ENCODE peak calls at places on chromosomes 7 and 10, in eight cellular contexts. M is fibroblast of pulmonary artery, B is retinal pigment epithelial cell, Z is coronary artery, D is RWPE2, A is AG09309, J is testis, I is Panc1. Q is an unnamed sample.

GRCh38 chr10:111057006-111057405 is 19.8 kb upstream of the ADRA2A start:
- DNase-seq in M (no peak), B (no peak), Z (no peak), D (no peak), A (no peak), J (no peak), I (no peak), Q (no peak)

GRCh38 chr7:13880789-13881188 is 108.7 kb downstream of the ETV1 start:
- DNase-seq in M (peak), B (no peak), Z (no peak), D (no peak), A (peak), J (no peak), I (no peak), Q (no peak)

GRCh38 chr10:52115823-52116222 is 198.3 kb upstream of the DKK1 start:
- DNase-seq in M (peak), B (no peak), Z (no peak), D (no peak), A (no peak), J (no peak), I (no peak), Q (no peak)

GRCh38 chr10:33196377-33196706 is 138.1 kb downstream of the NRP1 start:
- DNase-seq in M (no peak), B (no peak), Z (peak), D (no peak), A (no peak), J (no peak), I (no peak), Q (no peak)

GRCh38 chr7:265998-266850 is 23.7 kb upstream of the FOXL3 start:
- DNase-seq in M (no peak), B (no peak), Z (no peak), D (peak), A (no peak), J (no peak), I (no peak), Q (no peak)

GRCh38 chr7:997404-998395 is 14.7 kb downstream of the CYP2W1 start:
- DNase-seq in M (no peak), B (no peak), Z (no peak), D (no peak), A (no peak), J (no peak), I (no peak), Q (no peak)

GRCh38 chr7:95718556-95719410 is 53.6 kb upstream of the DYNC1I1 start:
- DNase-seq in M (peak), B (no peak), Z (no peak), D (no peak), A (peak), J (no peak), I (peak), Q (no peak)

GRCh38 chr7:96407427-96407826 is 85.5 kb upstream of the SLC25A13 start:
- DNase-seq in M (no peak), B (no peak), Z (no peak), D (no peak), A (peak), J (no peak), I (no peak), Q (no peak)

GRCh38 chr10:96646251-96646740 is 59.5 kb upstream of the TM9SF3 start:
- DNase-seq in M (no peak), B (no peak), Z (no peak), D (no peak), A (no peak), J (no peak), I (no peak), Q (no peak)

GRCh38 chr7:38506756-38507155 is 124.4 kb downstream of the AMPH start:
- DNase-seq in M (peak), B (no peak), Z (no peak), D (no peak), A (peak), J (no peak), I (no peak), Q (no peak)

GRCh38 chr7:104983620-104984539 is 30.1 kb upstream of the KMT2E start:
- DNase-seq in M (peak), B (peak), Z (peak), D (peak), A (no peak), J (peak), I (peak), Q (peak)

GRCh38 chr7:36037121-36037662 is 115.9 kb upstream of the EEPD1 start:
- DNase-seq in M (peak), B (peak), Z (no peak), D (peak), A (peak), J (peak), I (no peak), Q (no peak)

GRCh38 chr7:146736446-146737190 is 620.0 kb downstream of the CNTNAP2 start:
- DNase-seq in M (peak), B (no peak), Z (no peak), D (no peak), A (no peak), J (no peak), I (no peak), Q (no peak)

GRCh38 chr10:69287181-69287580 is 8.9 kb downstream of the HK1 start:
- DNase-seq in M (no peak), B (no peak), Z (no peak), D (no peak), A (no peak), J (no peak), I (no peak), Q (no peak)

GRCh38 chr7:33089142-33089541 is 20.1 kb downstream of the RP9 start:
- DNase-seq in M (no peak), B (no peak), Z (no peak), D (no peak), A (no peak), J (no peak), I (no peak), Q (no peak)

GRCh38 chr10:12382956-12383531 is 33.7 kb downstream of the CAMK1D start:
- DNase-seq in M (no peak), B (no peak), Z (no peak), D (no peak), A (no peak), J (no peak), I (no peak), Q (no peak)

GRCh38 chr10:47311193-47311899 is 10.9 kb upstream of the GDF2 start:
- DNase-seq in M (peak), B (no peak), Z (no peak), D (no peak), A (no peak), J (no peak), I (no peak), Q (no peak)

GRCh38 chr7:44498230-44498954 is 7.9 kb upstream of the NUDCD3 start:
- DNase-seq in M (no peak), B (no peak), Z (no peak), D (no peak), A (no peak), J (no peak), I (no peak), Q (no peak)

GRCh38 chr10:126063353-126063791 is 167.0 kb downstream of the FANK1 start:
- DNase-seq in M (peak), B (peak), Z (peak), D (no peak), A (no peak), J (no peak), I (no peak), Q (no peak)

GRCh38 chr10:5643356-5643755 is 23.0 kb downstream of the ASB13 start:
- DNase-seq in M (peak), B (no peak), Z (no peak), D (no peak), A (no peak), J (no peak), I (no peak), Q (no peak)

GRCh38 chr7:96310106-96310505 is 11.8 kb downstream of the SLC25A13 start:
- DNase-seq in M (peak), B (no peak), Z (no peak), D (no peak), A (peak), J (no peak), I (no peak), Q (no peak)

GRCh38 chr7:47724335-47724982 is 142.5 kb upstream of the TNS3 start:
- DNase-seq in M (peak), B (peak), Z (no peak), D (no peak), A (peak), J (no peak), I (no peak), Q (no peak)

GRCh38 chr7:10908600-10908999 is 65.1 kb upstream of the PHF14 start:
- DNase-seq in M (no peak), B (no peak), Z (no peak), D (no peak), A (no peak), J (no peak), I (no peak), Q (no peak)

GRCh38 chr10:70404906-70405824 is 1.2 kb downstream of the EIF4EBP2 start:
- DNase-seq in M (peak), B (peak), Z (peak), D (peak), A (peak), J (peak), I (no peak), Q (peak)

GRCh38 chr10:90317172-90317571 is 540.7 kb downstream of the HTR7 start:
- DNase-seq in M (no peak), B (no peak), Z (no peak), D (no peak), A (no peak), J (no peak), I (no peak), Q (no peak)

GRCh38 chr7:18541189-18541870 is 45.8 kb downstream of the HDAC9 start:
- DNase-seq in M (peak), B (peak), Z (peak), D (no peak), A (peak), J (peak), I (no peak), Q (no peak)

GRCh38 chr10:78277734-78278404 is 244.2 kb downstream of the RPS24 start:
- DNase-seq in M (no peak), B (peak), Z (no peak), D (no peak), A (peak), J (peak), I (no peak), Q (no peak)

GRCh38 chr10:34687434-34688205 is 127.5 kb downstream of the PARD3 start:
- DNase-seq in M (peak), B (no peak), Z (no peak), D (no peak), A (no peak), J (no peak), I (no peak), Q (peak)

GRCh38 chr7:87451187-87451586 is 24.3 kb downstream of the ABCB4 start:
- DNase-seq in M (no peak), B (no peak), Z (no peak), D (no peak), A (no peak), J (no peak), I (no peak), Q (no peak)

GRCh38 chr7:7159063-7159645 is 23.2 kb upstream of the C1GALT1 start:
- DNase-seq in M (no peak), B (no peak), Z (no peak), D (no peak), A (no peak), J (no peak), I (no peak), Q (no peak)

GRCh38 chr7:30365626-30366025 is 81.2 kb downstream of the ZNRF2 start:
- DNase-seq in M (no peak), B (no peak), Z (no peak), D (no peak), A (no peak), J (no peak), I (no peak), Q (no peak)

GRCh38 chr10:49549640-49550346 is 10.9 kb upstream of the ERCC6 start:
- DNase-seq in M (no peak), B (no peak), Z (no peak), D (no peak), A (no peak), J (no peak), I (no peak), Q (no peak)

GRCh38 chr10:81874878-81875679 is at the start of gene NRG3:
- DNase-seq in M (no peak), B (no peak), Z (no peak), D (no peak), A (no peak), J (no peak), I (no peak), Q (no peak)

GRCh38 chr10:58414270-58415041 is 29.2 kb downstream of the TFAM start:
- DNase-seq in M (peak), B (peak), Z (no peak), D (no peak), A (no peak), J (no peak), I (no peak), Q (no peak)

GRCh38 chr7:1845536-1846311 is 175.6 kb downstream of the ELFN1 start:
- DNase-seq in M (no peak), B (no peak), Z (peak), D (peak), A (no peak), J (no peak), I (no peak), Q (no peak)

GRCh38 chr10:124705021-124705740 is 39.0 kb downstream of the FAM53B start:
- DNase-seq in M (no peak), B (no peak), Z (no peak), D (no peak), A (no peak), J (peak), I (no peak), Q (no peak)
- H3K4me3 ChIP-seq in M (no peak), B (no peak), Z (no peak), D (no peak), A (no peak), J (no peak), I (no peak), Q (no peak)

GRCh38 chr7:64999165-65000004 is 7.1 kb downstream of the ERV3-1 start:
- DNase-seq in M (peak), B (peak), Z (peak), D (no peak), A (peak), J (peak), I (no peak), Q (no peak)
- H3K4me3 ChIP-seq in M (no peak), B (no peak), Z (peak), D (no peak), A (no peak), J (no peak), I (no peak), Q (no peak)

GRCh38 chr10:114304017-114304565 is 65.0 kb downstream of the VWA2 start:
- DNase-seq in M (peak), B (peak), Z (peak), D (no peak), A (peak), J (peak), I (peak), Q (peak)

GRCh38 chr10:114303556-114303955 is 64.5 kb downstream of the VWA2 start:
- DNase-seq in M (no peak), B (no peak), Z (no peak), D (no peak), A (no peak), J (no peak), I (no peak), Q (no peak)

GRCh38 chr10:114305521-114305925 is 66.5 kb downstream of the VWA2 start:
- DNase-seq in M (no peak), B (no peak), Z (peak), D (no peak), A (no peak), J (no peak), I (no peak), Q (no peak)

GRCh38 chr10:114306116-114306973 is 67.3 kb downstream of the VWA2 start:
- DNase-seq in M (peak), B (peak), Z (peak), D (peak), A (peak), J (no peak), I (peak), Q (no peak)

DNA sequence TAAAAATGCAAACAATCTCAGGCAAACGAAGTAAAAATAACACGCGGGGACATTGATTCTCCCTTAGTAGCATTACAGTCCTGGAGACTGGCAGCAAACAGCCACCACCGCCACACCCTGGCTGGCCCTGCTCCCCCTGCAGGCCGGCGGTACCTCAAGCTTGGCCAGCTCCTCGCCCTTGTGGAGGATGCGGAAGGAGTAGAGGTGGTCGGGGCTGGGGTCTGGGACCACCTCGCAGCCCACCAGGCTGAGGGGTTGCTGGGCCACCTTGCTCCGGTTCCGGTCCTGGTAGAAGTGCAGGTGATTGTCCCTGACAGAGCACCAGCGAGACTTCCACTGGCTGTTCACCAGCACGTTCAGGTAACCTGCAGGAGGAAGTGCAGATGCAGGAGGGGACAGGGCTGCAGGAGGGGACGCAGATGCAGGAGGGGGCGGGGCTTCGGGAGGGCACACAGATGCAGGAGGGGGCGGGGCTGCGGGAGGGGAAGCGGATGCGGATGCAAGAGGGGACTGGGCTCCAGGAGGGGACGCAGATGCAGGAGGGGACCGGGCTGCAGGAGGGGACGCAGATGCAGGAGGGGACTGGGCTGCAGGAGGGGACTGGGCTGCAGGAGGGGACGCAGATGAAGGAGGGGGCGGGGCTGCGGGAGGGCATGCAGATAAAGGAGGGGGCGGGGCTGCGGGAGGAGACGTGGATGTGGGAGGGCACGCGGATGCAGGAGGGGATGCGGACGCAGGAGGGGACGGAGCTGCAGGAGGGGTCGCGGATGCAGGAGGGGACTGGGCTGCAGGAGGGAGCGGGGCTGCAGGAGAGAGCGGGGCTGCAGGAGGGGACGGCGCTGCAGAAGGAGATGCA is 65.7 kb downstream of the VWA2 start:
- DNase-seq in M (no peak), B (no peak), Z (peak), D (no peak), A (no peak), J (peak), I (no peak), Q (no peak)
- H3K4me3 ChIP-seq in M (peak), B (peak), Z (peak), D (no peak), A (peak), J (no peak), I (peak), Q (peak)

DNA sequence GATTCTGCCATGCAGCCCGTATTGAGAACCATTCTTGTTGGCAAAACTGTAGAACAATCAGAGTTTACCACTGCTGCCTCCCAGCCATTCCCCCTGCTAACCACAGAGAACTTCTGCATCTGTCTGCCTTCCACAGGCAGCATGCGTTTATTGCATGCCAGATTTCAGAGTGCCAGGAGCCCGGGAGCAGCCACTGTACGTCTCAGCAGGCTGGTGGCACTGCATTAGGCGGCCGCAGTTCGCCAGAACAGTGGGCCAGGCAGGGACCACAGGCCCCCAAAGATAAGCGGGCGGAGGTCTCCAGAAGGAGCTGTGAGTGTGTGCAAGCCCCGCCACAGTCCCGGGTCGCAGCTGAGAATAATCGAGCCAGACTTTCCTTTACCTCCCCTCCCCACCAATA is 31.8 kb downstream of the ZNF467 start:
- DNase-seq in M (no peak), B (no peak), Z (no peak), D (no peak), A (peak), J (no peak), I (no peak), Q (no peak)
- H3K4me3 ChIP-seq in M (no peak), B (no peak), Z (peak), D (no peak), A (peak), J (peak), I (peak), Q (peak)

GRCh38 chr7:25181537-25181936 is 46.7 kb downstream of the NPVF start:
- DNase-seq in M (no peak), B (no peak), Z (no peak), D (no peak), A (no peak), J (no peak), I (no peak), Q (no peak)

GRCh38 chr7:25179771-25180591 is 48.3 kb downstream of the NPVF start:
- DNase-seq in M (peak), B (peak), Z (peak), D (peak), A (peak), J (peak), I (peak), Q (peak)

GRCh38 chr7:25179325-25179724 is 49.0 kb downstream of the NPVF start:
- DNase-seq in M (no peak), B (no peak), Z (no peak), D (no peak), A (no peak), J (no peak), I (no peak), Q (peak)

GRCh38 chr7:25180946-25181345 is 47.3 kb downstream of the NPVF start:
- DNase-seq in M (no peak), B (no peak), Z (no peak), D (no peak), A (no peak), J (no peak), I (no peak), Q (no peak)

DNA sequence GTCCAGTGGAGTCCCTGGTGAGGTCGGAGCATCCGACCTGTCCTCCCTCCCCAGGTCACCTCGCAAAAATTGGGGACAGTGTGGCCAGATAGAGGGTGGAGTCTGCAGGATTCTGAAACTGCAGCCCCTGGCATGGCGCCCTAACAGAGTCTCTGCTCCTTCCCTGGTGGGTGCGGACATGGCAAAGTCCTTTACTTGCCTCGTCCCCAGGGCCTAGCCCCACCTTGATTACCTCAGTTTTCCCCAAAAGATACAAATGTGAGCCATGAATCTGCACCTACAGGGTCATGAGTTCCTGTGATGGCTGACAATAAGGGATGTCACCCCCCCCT is 47.7 kb downstream of the NPVF start:
- DNase-seq in M (no peak), B (no peak), Z (no peak), D (no peak), A (no peak), J (no peak), I (no peak), Q (no peak)
- H3K4me3 ChIP-seq in M (peak), B (peak), Z (peak), D (peak), A (peak), J (peak), I (peak), Q (peak)

GRCh38 chr7:151381333-151382078 is 28.3 kb downstream of the WDR86 start:
- DNase-seq in M (no peak), B (no peak), Z (no peak), D (no peak), A (no peak), J (no peak), I (no peak), Q (no peak)
- H3K4me3 ChIP-seq in M (no peak), B (peak), Z (peak), D (no peak), A (no peak), J (peak), I (peak), Q (peak)

GRCh38 chr10:114402233-114402632 is 2.1 kb downstream of the AFAP1L2 start:
- DNase-seq in M (no peak), B (no peak), Z (no peak), D (no peak), A (no peak), J (no peak), I (no peak), Q (no peak)
- H3K4me3 ChIP-seq in M (no peak), B (no peak), Z (no peak), D (no peak), A (no peak), J (no peak), I (peak), Q (peak)